ENCODE peak calls at places on chromosomes 3 and 15, in eight cellular contexts. W is heart right ventricle; F is pancreas; S is neural crest cell; P is astrocyte of the spinal cord; J is CD4-positive, alpha-beta T cell; R is left ventricle myocardium inferior; K is NB4. L is an unnamed sample.
A peak's percentile ranks its signal among the peaks of the same experiment; 100 is the strongest.

GRCh38 chr15:34793901-34794300 is 1.4 kb downstream of the ACTC1 start:
- DNase-seq in W (peak; percentile 44), F (no peak), S (no peak), P (no peak), J (no peak), R (no peak), K (no peak), L (no peak)

GRCh38 chr3:196518999-196519737 is 4.0 kb upstream of the SMCO1 start:
- DNase-seq in W (peak; percentile 75), F (peak; percentile 19), S (peak; percentile 45), P (peak; percentile 59), J (peak; percentile 48), R (peak; percentile 49), K (peak; percentile 76), L (peak; percentile 30)

GRCh38 chr3:42902257-42902656 is 3.7 kb upstream of the ZNF662 start:
- DNase-seq in W (no peak), F (no peak), S (no peak), P (no peak), J (no peak), R (no peak), K (no peak), L (no peak)

GRCh38 chr3:9870978-9871377 is 9.1 kb downstream of the CIDEC start:
- DNase-seq in W (no peak), F (no peak), S (no peak), P (peak; percentile 68), J (no peak), R (no peak), K (no peak), L (no peak)

GRCh38 chr3:122055215-122055614 is at the start of gene CD86:
- DNase-seq in W (no peak), F (no peak), S (no peak), P (no peak), J (no peak), R (no peak), K (peak; percentile 78), L (no peak)

GRCh38 chr15:51172190-51172589 is 77.5 kb upstream of the TNFAIP8L3 start:
- DNase-seq in W (no peak), F (no peak), S (no peak), P (no peak), J (no peak), R (no peak), K (no peak), L (no peak)

GRCh38 chr3:159855599-159856495 is 132.8 kb upstream of the IL12A start:
- DNase-seq in W (no peak), F (no peak), S (no peak), P (no peak), J (no peak), R (no peak), K (no peak), L (no peak)

GRCh38 chr3:24387000-24387399 is 107.7 kb downstream of the THRB start:
- DNase-seq in W (no peak), F (no peak), S (no peak), P (no peak), J (no peak), R (no peak), K (no peak), L (no peak)

GRCh38 chr3:102480139-102480538 is 45.3 kb downstream of the ZPLD1 start:
- DNase-seq in W (no peak), F (no peak), S (no peak), P (no peak), J (no peak), R (no peak), K (no peak), L (no peak)

GRCh38 chr3:135325096-135325495 is 530.0 kb downstream of the EPHB1 start:
- DNase-seq in W (no peak), F (no peak), S (no peak), P (no peak), J (no peak), R (no peak), K (no peak), L (no peak)

GRCh38 chr3:98525494-98525893 is 2.8 kb upstream of the CLDND1 start:
- DNase-seq in W (no peak), F (no peak), S (no peak), P (no peak), J (no peak), R (no peak), K (no peak), L (no peak)

GRCh38 chr3:189393598-189393997 is 221.8 kb downstream of the TPRG1 start:
- DNase-seq in W (no peak), F (no peak), S (no peak), P (no peak), J (no peak), R (no peak), K (peak; percentile 85), L (no peak)

GRCh38 chr3:46228259-46229222 is 13.7 kb upstream of the CCR3 start:
- DNase-seq in W (no peak), F (no peak), S (no peak), P (no peak), J (no peak), R (no peak), K (peak; percentile 92), L (no peak)

GRCh38 chr15:28099555-28100140 is 533 bp upstream of the OCA2 start:
- DNase-seq in W (no peak), F (no peak), S (no peak), P (no peak), J (no peak), R (no peak), K (no peak), L (no peak)

GRCh38 chr3:16741890-16742289 is 136.7 kb upstream of the DAZL start:
- DNase-seq in W (peak; percentile 53), F (no peak), S (no peak), P (peak; percentile 95), J (no peak), R (peak; percentile 19), K (no peak), L (no peak)

GRCh38 chr15:31098953-31099740 is 2.4 kb downstream of the TRPM1 start:
- DNase-seq in W (no peak), F (no peak), S (no peak), P (no peak), J (no peak), R (no peak), K (peak; percentile 31), L (no peak)

GRCh38 chr3:192851821-192852352 is 65.8 kb downstream of the MB21D2 start:
- DNase-seq in W (peak; percentile 50), F (peak; percentile 86), S (no peak), P (peak; percentile 77), J (no peak), R (no peak), K (peak; percentile 39), L (no peak)

GRCh38 chr15:25947336-25948080 is 84.4 kb upstream of the ATP10A start:
- DNase-seq in W (no peak), F (no peak), S (peak; percentile 4), P (no peak), J (no peak), R (no peak), K (peak; percentile 38), L (peak; percentile 45)
- TF ChIP-seq CTCF in W (peak; percentile 22), F (no peak), S (peak; percentile 57), P (no peak), J (no peak), R (no peak), K (no peak), L (no peak)

DNA sequence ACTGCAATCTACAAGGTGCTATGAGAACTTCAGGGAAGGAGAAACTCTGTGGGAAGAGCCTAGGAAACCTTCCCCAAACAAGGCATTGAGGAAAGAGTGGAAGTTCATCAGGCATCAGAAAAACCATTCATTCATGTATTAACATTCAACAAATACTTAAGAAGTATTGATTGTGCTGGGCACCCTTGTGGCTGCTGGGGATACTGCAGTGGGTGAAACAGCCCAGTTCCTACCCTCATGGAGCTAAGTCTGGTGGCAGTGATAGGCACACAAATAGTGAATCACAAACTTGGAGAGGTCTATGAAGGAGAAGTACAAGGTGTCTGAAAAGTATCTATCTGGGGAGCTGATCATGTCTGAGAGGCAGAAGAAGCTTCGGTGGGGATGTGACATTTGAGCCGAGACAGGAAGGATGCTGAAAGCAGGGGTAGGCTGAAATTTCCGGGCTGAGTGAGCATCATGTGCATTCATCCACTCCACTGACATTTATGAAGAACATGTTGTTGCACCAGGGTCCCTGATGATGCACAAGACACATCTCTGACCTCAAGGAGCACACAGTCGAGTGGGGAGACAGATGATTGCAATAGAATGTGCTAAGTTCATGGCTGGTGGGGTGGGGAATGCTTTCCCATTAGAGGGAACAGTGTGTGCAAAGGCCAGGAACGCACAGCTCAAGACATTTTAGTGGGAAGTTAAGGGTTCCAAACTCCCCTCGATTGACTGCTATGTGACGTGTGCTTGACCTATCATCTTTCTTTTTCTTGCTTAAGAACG is 309.0 kb upstream of the ICE2 start:
- DNase-seq in W (no peak), F (no peak), S (no peak), P (no peak), J (peak; percentile 13), R (no peak), K (peak; percentile 7), L (no peak)
- TF ChIP-seq CTCF in W (peak; percentile 25), F (no peak), S (peak; percentile 47), P (peak; percentile 51), J (peak; percentile 66), R (peak; percentile 38), K (peak; percentile 51), L (peak; percentile 56)

GRCh38 chr15:100341662-100342560 is at the start of gene ADAMTS17:
- DNase-seq in W (peak; percentile 96), F (peak; percentile 97), S (peak; percentile 94), P (peak; percentile 95), J (peak; percentile 92), R (peak; percentile 95), K (peak; percentile 97), L (peak; percentile 96)
- TF ChIP-seq CTCF in W (peak; percentile 95), F (peak; percentile 91), S (peak; percentile 94), P (peak; percentile 93), J (peak; percentile 92), R (peak; percentile 97), K (peak; percentile 67), L (peak; percentile 86)

GRCh38 chr3:33113772-33114621 is at the start of gene CRTAP:
- DNase-seq in W (peak; percentile 95), F (peak; percentile 95), S (peak; percentile 78), P (peak; percentile 98), J (peak; percentile 77), R (peak; percentile 98), K (peak; percentile 97), L (peak; percentile 86)

GRCh38 chr3:33111581-33111980 is 2.2 kb upstream of the CRTAP start:
- DNase-seq in W (no peak), F (no peak), S (no peak), P (no peak), J (no peak), R (no peak), K (no peak), L (no peak)

GRCh38 chr3:33115024-33115768 is 1.4 kb downstream of the CRTAP start:
- DNase-seq in W (peak; percentile 73), F (peak; percentile 19), S (no peak), P (peak; percentile 89), J (no peak), R (peak; percentile 57), K (peak; percentile 90), L (no peak)

GRCh38 chr3:33117461-33117860 is 3.6 kb downstream of the CRTAP start:
- DNase-seq in W (no peak), F (no peak), S (no peak), P (no peak), J (no peak), R (no peak), K (no peak), L (no peak)

DNA sequence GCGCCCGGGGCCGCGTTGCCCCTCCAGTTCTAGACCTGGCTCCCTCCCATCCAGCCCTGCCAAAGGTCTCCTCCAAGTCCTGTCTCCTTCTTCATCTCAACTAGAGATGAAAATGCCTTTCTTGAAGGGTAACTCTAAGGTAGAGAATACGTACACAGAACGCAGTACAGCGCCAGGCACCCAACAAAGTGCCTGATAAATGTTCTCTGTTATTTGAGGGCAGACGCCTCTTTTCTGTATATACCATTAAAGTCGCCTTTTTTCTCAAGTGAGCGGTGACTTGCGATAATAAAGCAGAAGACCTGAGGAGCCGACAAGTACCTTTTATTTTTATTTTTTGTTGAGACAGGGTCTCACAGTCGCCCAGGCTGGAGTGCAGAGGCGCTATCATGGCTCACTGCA is 809 bp downstream of the CRTAP start:
- DNase-seq in W (no peak), F (no peak), S (no peak), P (no peak), J (no peak), R (no peak), K (no peak), L (no peak)
- TF ChIP-seq CTCF in W (no peak), F (no peak), S (no peak), P (no peak), J (no peak), R (no peak), K (no peak), L (no peak)

L was measured in glutamatergic neuron.